ENCODE peak calls at places on chromosome 4, in six cellular contexts. One of them, this sample, is unnamed.

GRCh38 chr4:108270466-108271450 is 102.0 kb upstream of the LEF1 start:
- DNase-seq in activated T-cell treated with anti-CD3 and anti-CD28 coated beads, Interleukin-2, amount 50 U/mL, for 72 hours: no peak
- DNase-seq in effector memory CD8-positive, alpha-beta T cell: no peak
- DNase-seq in stomach: no peak
- DNase-seq in brain microvascular endothelial cell: peak; percentile 82
- DNase-seq in stimulated activated CD4-positive, alpha-beta T cell treated with anti-CD3 and anti-CD28 coated beads, Interleukin-4, amount 100 ng/mL, for 48 hours: no peak
- DNase-seq in this sample: no peak

GRCh38 chr4:186726440-186727148 is 2.9 kb upstream of the FAT1 start:
- DNase-seq in activated T-cell treated with anti-CD3 and anti-CD28 coated beads, Interleukin-2, amount 50 U/mL, for 72 hours: no peak
- DNase-seq in effector memory CD8-positive, alpha-beta T cell: no peak
- DNase-seq in stomach: peak; percentile 65
- DNase-seq in brain microvascular endothelial cell: peak; percentile 79
- DNase-seq in stimulated activated CD4-positive, alpha-beta T cell treated with anti-CD3 and anti-CD28 coated beads, Interleukin-4, amount 100 ng/mL, for 48 hours: no peak
- DNase-seq in this sample: peak; percentile 68

GRCh38 chr4:65302145-65302544 is 368.1 kb downstream of the EPHA5 start:
- DNase-seq in activated T-cell treated with anti-CD3 and anti-CD28 coated beads, Interleukin-2, amount 50 U/mL, for 72 hours: no peak
- DNase-seq in effector memory CD8-positive, alpha-beta T cell: no peak
- DNase-seq in stomach: no peak
- DNase-seq in brain microvascular endothelial cell: peak; percentile 4
- DNase-seq in stimulated activated CD4-positive, alpha-beta T cell treated with anti-CD3 and anti-CD28 coated beads, Interleukin-4, amount 100 ng/mL, for 48 hours: no peak
- DNase-seq in this sample: no peak

GRCh38 chr4:63563288-63564014 is 845.8 kb downstream of the TECRL start:
- DNase-seq in activated T-cell treated with anti-CD3 and anti-CD28 coated beads, Interleukin-2, amount 50 U/mL, for 72 hours: no peak
- DNase-seq in effector memory CD8-positive, alpha-beta T cell: no peak
- DNase-seq in stomach: no peak
- DNase-seq in brain microvascular endothelial cell: no peak
- DNase-seq in stimulated activated CD4-positive, alpha-beta T cell treated with anti-CD3 and anti-CD28 coated beads, Interleukin-4, amount 100 ng/mL, for 48 hours: no peak
- DNase-seq in this sample: peak; percentile 0

GRCh38 chr4:168882650-168883233 is 127.3 kb downstream of the CBR4 start:
- DNase-seq in activated T-cell treated with anti-CD3 and anti-CD28 coated beads, Interleukin-2, amount 50 U/mL, for 72 hours: no peak
- DNase-seq in effector memory CD8-positive, alpha-beta T cell: no peak
- DNase-seq in stomach: no peak
- DNase-seq in brain microvascular endothelial cell: peak; percentile 70
- DNase-seq in stimulated activated CD4-positive, alpha-beta T cell treated with anti-CD3 and anti-CD28 coated beads, Interleukin-4, amount 100 ng/mL, for 48 hours: no peak
- DNase-seq in this sample: no peak

GRCh38 chr4:55910140-55910539 is 38.6 kb upstream of the CEP135 start:
- DNase-seq in activated T-cell treated with anti-CD3 and anti-CD28 coated beads, Interleukin-2, amount 50 U/mL, for 72 hours: no peak
- DNase-seq in effector memory CD8-positive, alpha-beta T cell: no peak
- DNase-seq in stomach: no peak
- DNase-seq in brain microvascular endothelial cell: peak; percentile 70
- DNase-seq in stimulated activated CD4-positive, alpha-beta T cell treated with anti-CD3 and anti-CD28 coated beads, Interleukin-4, amount 100 ng/mL, for 48 hours: no peak
- DNase-seq in this sample: no peak

GRCh38 chr4:101022151-101023024 is 324.9 kb downstream of the PPP3CA start:
- DNase-seq in activated T-cell treated with anti-CD3 and anti-CD28 coated beads, Interleukin-2, amount 50 U/mL, for 72 hours: no peak
- DNase-seq in effector memory CD8-positive, alpha-beta T cell: no peak
- DNase-seq in stomach: no peak
- DNase-seq in brain microvascular endothelial cell: no peak
- DNase-seq in stimulated activated CD4-positive, alpha-beta T cell treated with anti-CD3 and anti-CD28 coated beads, Interleukin-4, amount 100 ng/mL, for 48 hours: no peak
- DNase-seq in this sample: no peak

GRCh38 chr4:38055566-38055965 is 95.4 kb downstream of the PTTG2 start:
- DNase-seq in activated T-cell treated with anti-CD3 and anti-CD28 coated beads, Interleukin-2, amount 50 U/mL, for 72 hours: no peak
- DNase-seq in effector memory CD8-positive, alpha-beta T cell: no peak
- DNase-seq in stomach: no peak
- DNase-seq in brain microvascular endothelial cell: no peak
- DNase-seq in stimulated activated CD4-positive, alpha-beta T cell treated with anti-CD3 and anti-CD28 coated beads, Interleukin-4, amount 100 ng/mL, for 48 hours: no peak
- DNase-seq in this sample: no peak

GRCh38 chr4:41142946-41143720 is 71.2 kb downstream of the APBB2 start:
- DNase-seq in activated T-cell treated with anti-CD3 and anti-CD28 coated beads, Interleukin-2, amount 50 U/mL, for 72 hours: no peak
- DNase-seq in effector memory CD8-positive, alpha-beta T cell: no peak
- DNase-seq in stomach: peak; percentile 62
- DNase-seq in brain microvascular endothelial cell: peak; percentile 82
- DNase-seq in stimulated activated CD4-positive, alpha-beta T cell treated with anti-CD3 and anti-CD28 coated beads, Interleukin-4, amount 100 ng/mL, for 48 hours: no peak
- DNase-seq in this sample: peak; percentile 74

GRCh38 chr4:45939056-45939455 is 184.8 kb downstream of the GABRG1 start:
- DNase-seq in activated T-cell treated with anti-CD3 and anti-CD28 coated beads, Interleukin-2, amount 50 U/mL, for 72 hours: no peak
- DNase-seq in effector memory CD8-positive, alpha-beta T cell: no peak
- DNase-seq in stomach: no peak
- DNase-seq in brain microvascular endothelial cell: no peak
- DNase-seq in stimulated activated CD4-positive, alpha-beta T cell treated with anti-CD3 and anti-CD28 coated beads, Interleukin-4, amount 100 ng/mL, for 48 hours: no peak
- DNase-seq in this sample: no peak

GRCh38 chr4:168852387-168852786 is 157.7 kb downstream of the CBR4 start:
- DNase-seq in activated T-cell treated with anti-CD3 and anti-CD28 coated beads, Interleukin-2, amount 50 U/mL, for 72 hours: no peak
- DNase-seq in effector memory CD8-positive, alpha-beta T cell: no peak
- DNase-seq in stomach: no peak
- DNase-seq in brain microvascular endothelial cell: no peak
- DNase-seq in stimulated activated CD4-positive, alpha-beta T cell treated with anti-CD3 and anti-CD28 coated beads, Interleukin-4, amount 100 ng/mL, for 48 hours: no peak
- DNase-seq in this sample: no peak

GRCh38 chr4:113020966-113021365 is 28.5 kb upstream of the ANK2 start:
- DNase-seq in activated T-cell treated with anti-CD3 and anti-CD28 coated beads, Interleukin-2, amount 50 U/mL, for 72 hours: no peak
- DNase-seq in effector memory CD8-positive, alpha-beta T cell: no peak
- DNase-seq in stomach: no peak
- DNase-seq in brain microvascular endothelial cell: no peak
- DNase-seq in stimulated activated CD4-positive, alpha-beta T cell treated with anti-CD3 and anti-CD28 coated beads, Interleukin-4, amount 100 ng/mL, for 48 hours: no peak
- DNase-seq in this sample: no peak

GRCh38 chr4:165288639-165289428 is 38.6 kb upstream of the MSMO1 start:
- DNase-seq in activated T-cell treated with anti-CD3 and anti-CD28 coated beads, Interleukin-2, amount 50 U/mL, for 72 hours: no peak
- DNase-seq in effector memory CD8-positive, alpha-beta T cell: no peak
- DNase-seq in stomach: no peak
- DNase-seq in brain microvascular endothelial cell: peak; percentile 56
- DNase-seq in stimulated activated CD4-positive, alpha-beta T cell treated with anti-CD3 and anti-CD28 coated beads, Interleukin-4, amount 100 ng/mL, for 48 hours: no peak
- DNase-seq in this sample: peak; percentile 9

GRCh38 chr4:4858527-4858926 is 938 bp upstream of the MSX1 start:
- DNase-seq in activated T-cell treated with anti-CD3 and anti-CD28 coated beads, Interleukin-2, amount 50 U/mL, for 72 hours: no peak
- DNase-seq in effector memory CD8-positive, alpha-beta T cell: no peak
- DNase-seq in stomach: no peak
- DNase-seq in brain microvascular endothelial cell: no peak
- DNase-seq in stimulated activated CD4-positive, alpha-beta T cell treated with anti-CD3 and anti-CD28 coated beads, Interleukin-4, amount 100 ng/mL, for 48 hours: no peak
- DNase-seq in this sample: no peak